ENCODE peak calls at places on chromosomes 3 and 15, in eight cellular contexts. C is HS-5; G is GM12891; Q is fibroblast of pulmonary artery; R is stimulated activated CD8-positive, alpha-beta memory T cell treated with anti-CD3 and anti-CD28 coated beads, Interleukin-4, amount 100 ng/mL, for 1 hour; P is dorsolateral prefrontal cortex; Z is HT-29; J is nephron progenitor cell. K is an unnamed sample.

GRCh38 chr3:67558429-67558828 is 96.0 kb downstream of the SUCLG2 start:
- DNase-seq in C (no peak), G (no peak), Q (peak), R (no peak), P (no peak), Z (no peak), J (no peak), K (no peak)

GRCh38 chr3:184345678-184346144 is 8.3 kb downstream of the FAM131A start:
- DNase-seq in C (no peak), G (peak), Q (peak), R (no peak), P (peak), Z (peak), J (peak), K (peak)

GRCh38 chr3:115916866-115917265 is 293.6 kb downstream of the GAP43 start:
- DNase-seq in C (no peak), G (no peak), Q (no peak), R (no peak), P (no peak), Z (no peak), J (no peak), K (no peak)

GRCh38 chr3:127791221-127791913 is 30.9 kb downstream of the MGLL start:
- DNase-seq in C (no peak), G (peak), Q (peak), R (no peak), P (no peak), Z (peak), J (peak), K (peak)

GRCh38 chr3:31440878-31441277 is 91.8 kb upstream of the STT3B start:
- DNase-seq in C (no peak), G (no peak), Q (no peak), R (no peak), P (no peak), Z (no peak), J (no peak), K (no peak)

GRCh38 chr15:70065006-70065722 is 32.6 kb downstream of the TLE3 start:
- DNase-seq in C (no peak), G (no peak), Q (no peak), R (no peak), P (no peak), Z (peak), J (no peak), K (peak)

GRCh38 chr15:68774120-68774519 is 46.6 kb downstream of the ANP32A start:
- DNase-seq in C (no peak), G (no peak), Q (no peak), R (no peak), P (no peak), Z (no peak), J (no peak), K (no peak)

GRCh38 chr3:18237251-18238005 is 187.7 kb downstream of the SATB1 start:
- DNase-seq in C (peak), G (no peak), Q (peak), R (no peak), P (no peak), Z (no peak), J (no peak), K (no peak)

GRCh38 chr3:70947584-70947983 is 635.1 kb upstream of the MDFIC2 start:
- DNase-seq in C (no peak), G (no peak), Q (peak), R (no peak), P (no peak), Z (no peak), J (no peak), K (no peak)

GRCh38 chr15:78418239-78418638 is 19.8 kb upstream of the IREB2 start:
- DNase-seq in C (no peak), G (no peak), Q (peak), R (no peak), P (no peak), Z (no peak), J (no peak), K (no peak)

GRCh38 chr15:90097475-90097874 is 4.8 kb downstream of the IDH2 start:
- DNase-seq in C (no peak), G (no peak), Q (no peak), R (peak), P (no peak), Z (no peak), J (no peak), K (no peak)

GRCh38 chr3:129211345-129211744 is 27.6 kb upstream of the CNBP start:
- DNase-seq in C (no peak), G (no peak), Q (no peak), R (no peak), P (no peak), Z (no peak), J (no peak), K (no peak)

GRCh38 chr3:31544634-31545033 is 11.9 kb downstream of the STT3B start:
- DNase-seq in C (no peak), G (no peak), Q (peak), R (no peak), P (no peak), Z (no peak), J (no peak), K (no peak)